ENCODE peak calls at places on chromosome 9, in ten cellular contexts. V, M, X, Y, A, U, I, D, C and G are unnamed samples.
A peak's percentile ranks its signal among the peaks of the same experiment; 100 is the strongest.

GRCh38 chr9:137479315-137479861 is 20.3 kb upstream of the NSMF start:
- DNase-seq in V (no peak), D (no peak), M (peak; percentile 35), I (no peak), X (no peak), Y (no peak), C (no peak), A (no peak), U (no peak), G (no peak)

GRCh38 chr9:131228096-131228495 is 48.2 kb downstream of the FAM78A start:
- DNase-seq in U (no peak), A (no peak), Y (no peak), X (no peak), V (no peak), I (no peak), M (no peak), D (no peak), C (no peak), G (no peak)

GRCh38 chr9:82168585-82168984 is 180.0 kb downstream of the SPATA31D1 start:
- DNase-seq in C (no peak), U (no peak), D (no peak), A (no peak), V (no peak), X (no peak), I (no peak), M (no peak), Y (no peak), G (no peak)

GRCh38 chr9:37198034-37198718 is 77.8 kb downstream of the ZCCHC7 start:
- DNase-seq in X (no peak), I (no peak), A (no peak), Y (no peak), U (no peak), C (no peak), D (no peak), M (no peak), V (peak; percentile 48), G (no peak)

GRCh38 chr9:37295796-37296195 is 126.7 kb upstream of the GRHPR start:
- DNase-seq in I (no peak), V (peak; percentile 52), U (no peak), Y (no peak), X (no peak), D (no peak), C (no peak), M (no peak), A (peak; percentile 6), G (no peak)

GRCh38 chr9:73042155-73042554 is 89.3 kb upstream of the ALDH1A1 start:
- DNase-seq in U (no peak), V (no peak), Y (no peak), C (no peak), D (no peak), M (no peak), X (peak; percentile 38), A (no peak), I (no peak), G (no peak)

GRCh38 chr9:127447416-127448111 is 3.6 kb downstream of the RPL12 start:
- DNase-seq in X (no peak), Y (no peak), M (no peak), C (no peak), D (no peak), A (peak; percentile 50), V (peak; percentile 27), U (no peak), I (no peak), G (no peak)

GRCh38 chr9:127223810-127224177 is 40.8 kb upstream of the GARNL3 start:
- DNase-seq in I (no peak), V (peak; percentile 14), M (peak; percentile 63), U (no peak), Y (no peak), A (no peak), D (no peak), X (no peak), C (no peak), G (no peak)

DNA sequence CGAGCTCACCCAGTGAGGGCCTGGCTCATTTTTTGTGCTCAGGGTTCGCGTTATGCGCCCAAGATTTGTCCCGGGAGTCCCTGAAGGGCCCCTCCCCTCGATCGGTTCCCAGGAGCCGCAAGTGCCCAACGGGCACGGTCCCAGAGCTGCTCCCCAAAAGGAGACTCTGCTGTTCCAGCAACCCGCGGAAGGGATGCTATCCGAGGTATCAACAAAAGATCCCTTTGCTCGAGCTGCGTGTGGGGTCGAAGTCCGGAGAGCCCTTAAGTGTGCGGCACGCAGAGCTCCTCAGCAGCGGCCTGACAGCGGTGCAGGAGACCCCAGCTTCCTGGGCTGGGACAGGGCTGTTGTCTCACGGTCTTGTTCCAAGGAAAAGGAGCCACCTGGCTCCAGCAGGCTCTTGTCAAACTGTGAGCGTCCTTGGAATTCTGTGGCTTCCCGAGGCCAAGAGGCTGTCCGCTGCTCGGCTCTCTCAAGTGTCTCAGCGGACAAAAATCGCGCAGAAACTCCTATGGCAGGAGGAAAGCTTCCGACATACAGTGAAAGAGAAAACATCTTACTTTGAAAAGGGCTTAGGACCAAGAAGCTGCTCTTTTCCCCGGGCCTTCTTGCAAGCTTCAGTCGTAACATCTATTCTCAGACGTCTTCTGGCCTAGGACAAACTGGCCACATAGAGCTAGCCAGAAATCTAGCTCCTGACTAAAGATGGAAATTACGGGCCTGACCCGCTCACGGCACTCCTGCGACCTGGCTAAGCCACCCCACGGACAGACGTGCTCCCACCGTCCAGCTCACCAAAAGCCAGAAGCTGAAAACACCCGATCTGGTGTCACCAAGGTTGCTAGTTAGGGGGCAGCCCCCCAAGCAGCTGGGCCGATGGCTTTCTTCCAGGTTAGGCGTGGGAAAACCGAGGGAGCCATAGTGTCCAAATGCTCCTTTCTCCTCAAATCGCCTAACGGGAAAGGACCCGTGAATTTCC is 2.6 kb upstream of the FOXB2 start:
- DNase-seq in C (no peak), A (no peak), D (no peak), M (no peak), I (no peak), V (no peak), U (no peak), Y (no peak), X (no peak), G (no peak)
- H3K4me3 ChIP-seq in C (no peak overlapping the region), A (no peak overlapping the region), D (no peak overlapping the region), M (peak overlapping the region; percentile 57), I (peak overlapping the region; percentile 40), V (no peak overlapping the region), U (no peak overlapping the region), Y (no peak overlapping the region), X (peak overlapping the region; percentile 24), G (no peak overlapping the region)

GRCh38 chr9:114588150-114588663 is 638 bp downstream of the ATP6V1G1 start:
- DNase-seq in U (no peak), Y (no peak), V (no peak), D (no peak), C (no peak), X (peak; percentile 63), A (no peak), I (no peak), M (peak; percentile 57), G (no peak)

GRCh38 chr9:114583776-114584175 is 3.8 kb upstream of the ATP6V1G1 start:
- DNase-seq in Y (no peak), X (no peak), C (no peak), I (no peak), A (no peak), U (no peak), D (no peak), M (no peak), V (no peak), G (no peak)

GRCh38 chr9:114588671-114589526 is 1.3 kb downstream of the ATP6V1G1 start:
- DNase-seq in Y (no peak), U (no peak), C (no peak), I (no peak), M (no peak), A (no peak), V (no peak), D (no peak), X (peak; percentile 37), G (no peak)

GRCh38 chr9:114590328-114590727 is 2.8 kb downstream of the ATP6V1G1 start:
- DNase-seq in A (no peak), C (no peak), I (no peak), D (no peak), M (no peak), X (no peak), Y (no peak), U (no peak), V (no peak), G (no peak)

DNA sequence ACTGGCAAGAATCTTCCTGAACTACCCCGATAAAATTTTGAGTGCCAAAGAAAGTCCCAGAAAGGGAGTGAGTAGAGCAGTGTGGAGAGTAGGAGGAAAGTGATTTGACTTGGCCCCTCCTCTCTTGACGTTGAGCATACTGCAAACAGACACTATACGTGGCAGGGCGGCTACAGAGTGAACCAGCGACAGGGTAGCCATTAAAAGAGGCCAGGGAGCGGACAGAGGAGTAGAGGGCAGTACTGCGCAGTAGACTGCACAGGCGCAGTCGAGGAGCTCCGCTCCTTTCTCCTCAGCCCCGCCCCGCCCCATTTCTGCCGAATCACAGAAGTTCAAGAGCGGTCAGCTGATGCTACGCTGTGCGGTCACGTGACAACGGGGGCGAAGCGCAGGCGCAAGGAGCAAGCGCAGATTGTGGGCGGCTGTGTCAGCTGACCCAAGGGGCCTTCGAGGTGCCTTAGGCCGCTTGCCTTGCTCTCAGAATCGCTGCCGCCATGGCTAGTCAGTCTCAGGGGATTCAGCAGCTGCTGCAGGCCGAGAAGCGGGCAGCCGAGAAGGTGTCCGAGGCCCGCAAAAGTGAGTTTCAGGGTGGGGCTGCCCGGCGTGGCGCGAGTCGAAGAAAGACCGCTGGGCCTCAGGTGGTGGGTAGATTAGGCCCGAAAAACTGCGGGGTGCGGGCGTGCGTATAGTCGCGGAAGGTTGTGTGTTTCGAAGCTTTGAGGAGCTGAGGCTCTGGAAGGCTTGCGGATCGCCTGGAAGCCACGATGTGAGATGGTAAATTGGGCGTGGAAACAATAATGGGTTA is at the start of gene ATP6V1G1:
- DNase-seq in C (peak; percentile 100), A (peak; percentile 99), X (peak; percentile 100), U (peak; percentile 97), D (peak; percentile 98), I (peak; percentile 100), Y (peak; percentile 100), M (peak; percentile 100), V (peak; percentile 99), G (peak; percentile 100)
- TF ChIP-seq CTCF in C (peak; percentile 18), A (no peak), X (peak; percentile 27), U (peak; percentile 21), D (no peak), I (peak; percentile 32), Y (peak; percentile 24), M (no peak), V (peak; percentile 15), G (peak; percentile 21)

DNA sequence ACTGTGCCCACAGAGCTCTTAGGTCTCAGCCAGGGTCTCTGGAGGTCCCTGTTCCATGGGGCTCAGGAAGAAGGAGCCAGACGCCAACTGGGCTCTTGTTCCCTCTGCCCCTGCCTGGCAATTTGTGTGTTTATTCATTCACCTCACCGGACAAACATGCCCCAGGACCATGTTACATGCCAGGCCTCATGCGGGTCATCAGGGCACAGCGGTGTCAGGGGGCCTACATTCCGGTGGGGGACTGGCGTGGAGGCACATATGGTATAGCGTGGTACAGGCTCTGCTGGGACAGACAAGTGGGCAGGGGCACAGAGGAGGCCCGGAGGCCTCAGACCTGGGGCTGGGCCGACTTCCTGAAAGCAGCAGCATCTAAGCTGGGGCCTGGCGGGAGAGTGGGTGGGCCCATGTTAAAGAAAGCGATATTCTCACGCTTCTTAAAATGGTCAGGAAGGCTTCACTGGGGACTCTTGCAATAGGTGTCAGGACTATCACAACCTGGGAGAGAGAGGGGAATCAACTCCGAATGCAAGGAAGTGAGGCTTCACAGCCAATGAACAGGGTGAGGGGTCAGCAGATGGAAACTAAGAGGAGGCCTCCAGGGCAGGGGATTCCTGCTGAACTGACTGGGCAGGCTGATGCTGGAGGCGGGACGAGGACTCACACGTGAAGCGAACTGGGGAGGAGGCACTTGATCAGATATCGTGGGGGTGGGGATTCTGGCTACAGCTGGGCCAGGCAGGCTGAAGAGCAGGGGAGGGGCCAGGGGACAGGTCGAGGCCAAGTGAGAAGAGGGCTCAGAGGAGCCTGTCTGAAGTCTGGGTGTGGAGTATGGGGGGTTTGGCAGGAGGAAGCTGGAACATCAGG is 41.9 kb downstream of the NCS1 start:
- DNase-seq in U (no peak), A (no peak), X (peak; percentile 40), D (no peak), I (no peak), V (peak; percentile 80), C (no peak), Y (no peak), M (no peak), G (no peak)
- H3K27ac ChIP-seq in U (no peak overlapping the region), A (no peak overlapping the region), X (peak overlapping the region; percentile 96), D (no peak overlapping the region), I (no peak overlapping the region), V (no peak overlapping the region), C (no peak overlapping the region), Y (no peak overlapping the region), M (no peak overlapping the region), G (no peak overlapping the region)

GRCh38 chr9:114495992-114496391 is 9.3 kb downstream of the WHRN start:
- DNase-seq in V (no peak), X (no peak), I (no peak), Y (no peak), U (no peak), A (no peak), M (no peak), C (no peak), D (no peak), G (no peak)

GRCh38 chr9:114492991-114493390 is 12.3 kb downstream of the WHRN start:
- DNase-seq in D (no peak), V (no peak), M (no peak), A (no peak), X (no peak), C (no peak), I (no peak), Y (no peak), U (no peak), G (no peak)

GRCh38 chr9:114493521-114494184 is 11.6 kb downstream of the WHRN start:
- DNase-seq in I (no peak), A (no peak), V (peak; percentile 62), X (no peak), D (no peak), C (no peak), U (no peak), Y (no peak), M (no peak), G (no peak)

GRCh38 chr9:114497220-114497619 is 8.1 kb downstream of the WHRN start:
- DNase-seq in Y (no peak), V (no peak), C (no peak), X (no peak), A (no peak), U (no peak), I (no peak), M (no peak), D (no peak), G (no peak)

DNA sequence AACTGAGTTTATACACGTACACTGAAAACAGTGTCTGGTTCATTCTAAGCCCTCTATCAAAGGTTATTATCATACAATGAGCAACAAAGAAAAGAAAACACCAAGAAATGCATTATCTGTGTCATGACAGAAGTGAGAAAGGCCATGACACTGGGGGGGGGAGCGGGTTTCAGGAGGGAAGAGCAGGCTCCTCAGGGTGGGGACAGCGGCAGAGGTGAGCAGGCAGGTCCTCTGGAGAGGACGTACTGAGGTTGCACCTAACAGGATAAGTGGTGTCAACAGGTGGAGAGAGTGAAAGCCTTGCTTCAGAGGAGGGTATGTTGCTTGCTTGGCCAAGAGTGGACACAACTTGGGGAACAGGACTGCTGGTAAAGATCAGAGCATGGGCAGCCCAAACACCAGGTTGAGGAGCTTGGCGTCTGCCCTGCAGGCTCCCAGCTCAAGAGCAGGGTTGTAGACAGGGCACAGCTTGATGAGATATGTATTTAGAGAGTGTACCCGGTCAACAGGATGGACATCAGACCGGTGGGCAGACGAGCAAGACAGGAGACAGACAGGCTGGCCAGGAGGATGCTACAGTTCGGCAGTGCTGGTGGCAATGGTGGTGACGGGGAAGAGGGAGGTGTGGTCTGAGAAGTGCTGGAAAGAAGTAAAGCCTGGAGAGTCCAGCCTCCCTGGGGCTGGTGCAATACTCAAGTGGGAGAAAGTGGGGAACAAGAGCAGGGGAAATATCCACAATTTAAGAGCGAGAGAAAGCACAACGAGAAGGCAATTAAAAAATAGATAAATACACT is 10.3 kb downstream of the WHRN start:
- DNase-seq in V (peak; percentile 51), D (no peak), C (no peak), Y (no peak), X (no peak), U (no peak), A (no peak), I (no peak), M (no peak), G (no peak)
- H3K4me3 ChIP-seq in V (no peak overlapping the region), D (no peak overlapping the region), C (no peak overlapping the region), Y (no peak overlapping the region), X (no peak overlapping the region), U (no peak overlapping the region), A (no peak overlapping the region), I (no peak overlapping the region), M (no peak overlapping the region), G (no peak overlapping the region)